ENCODE peak calls at places on chromosomes 13 and 19, in four cellular contexts. H, S, T and G are unnamed samples.
A peak's percentile ranks its signal among the peaks of the same experiment; 100 is the strongest.

GRCh38 chr19:7550169-7550770 is 14.8 kb downstream of the PNPLA6 start:
- DNase-seq in T (no peak), H (no peak), S (no peak), G (no peak)

GRCh38 chr19:1483067-1483978 is 4.3 kb upstream of the C19orf25 start:
- DNase-seq in S (no peak), T (no peak), H (no peak), G (no peak)

GRCh38 chr19:46634656-46635218 is 1.3 kb downstream of the GNG8 start:
- DNase-seq in H (no peak), T (no peak), S (no peak), G (no peak)

GRCh38 chr13:24500977-24501376 is 11.6 kb downstream of the PARP4 start:
- DNase-seq in T (no peak), H (no peak), S (no peak), G (no peak)

GRCh38 chr13:42367836-42368235 is 95.9 kb downstream of the AKAP11 start:
- DNase-seq in H (peak; percentile 14), S (no peak), T (no peak), G (no peak)

GRCh38 chr19:43465468-43466120 is at the start of gene LYPD3:
- DNase-seq in S (no peak), H (no peak), T (no peak), G (no peak)

GRCh38 chr13:109858319-109858718 is 71.9 kb upstream of the IRS2 start:
- DNase-seq in T (no peak), S (no peak), H (no peak), G (no peak)

GRCh38 chr13:110797230-110797877 is 83.9 kb downstream of the ING1 start:
- DNase-seq in H (no peak), S (no peak), T (no peak), G (no peak)

GRCh38 chr13:67574320-67575233 is 344.4 kb upstream of the PCDH9 start:
- DNase-seq in S (no peak), T (no peak), H (no peak), G (no peak)

GRCh38 chr19:55666343-55667005 is 8.6 kb upstream of the EPN1 start:
- DNase-seq in H (no peak), T (no peak), S (no peak), G (no peak)

GRCh38 chr13:26168276-26168814 is 53.8 kb downstream of the RNF6 start:
- DNase-seq in S (no peak), T (no peak), H (no peak), G (no peak)

GRCh38 chr19:11964858-11965645 is at the start of gene ZNF763:
- DNase-seq in H (peak; percentile 89), T (peak; percentile 87), S (peak; percentile 80), G (peak; percentile 92)

GRCh38 chr13:114148521-114148855 is 16.1 kb upstream of the RASA3 start:
- DNase-seq in S (no peak), H (peak; percentile 79), T (no peak), G (peak; percentile 81)

GRCh38 chr19:48445256-48445605 is 552 bp upstream of the GRWD1 start:
- DNase-seq in S (no peak), T (peak; percentile 54), H (peak; percentile 77), G (peak; percentile 78)

GRCh38 chr13:102845289-102845629 is 573 bp upstream of the ERCC5 start:
- DNase-seq in T (no peak), S (no peak), H (no peak), G (no peak)

GRCh38 chr13:45833663-45834062 is 17.9 kb downstream of the SIAH3 start:
- DNase-seq in H (peak; percentile 13), T (no peak), S (no peak), G (no peak)

GRCh38 chr19:1250374-1251232 is 2.2 kb downstream of the MIDN start:
- DNase-seq in T (peak; percentile 53), S (peak; percentile 83), H (peak; percentile 54), G (peak; percentile 78)

GRCh38 chr19:54465367-54466109 is 2.0 kb upstream of the LENG9 start:
- DNase-seq in T (no peak), H (no peak), S (no peak), G (no peak)

GRCh38 chr13:40787062-40787461 is 2.3 kb upstream of the SLC25A15 start:
- DNase-seq in H (no peak), S (no peak), T (no peak), G (no peak)

GRCh38 chr19:46309056-46309455 is 12.2 kb downstream of the HIF3A start:
- DNase-seq in T (no peak), H (no peak), S (no peak), G (no peak)

GRCh38 chr13:111623743-111624505 is 303.5 kb downstream of the TEX29 start:
- DNase-seq in H (no peak), S (no peak), T (no peak), G (no peak)